ENCODE peak calls at places on chromosomes 12 and 14, in six cellular contexts. L is nucleus accumbens; I is stimulated activated CD4-positive, alpha-beta T cell treated with anti-CD3 and anti-CD28 coated beads, Interleukin-1b, Interleukin-23, amount 100 ng/mL, for 1 hour; X is heart left ventricle; T is body of pancreas; Z is activated CD4-positive, CD25-positive, alpha-beta regulatory T cell. E is an unnamed sample.

GRCh38 chr14:101134851-101135486 is 231.4 kb upstream of the RTL1 start:
- DNase-seq in I (no peak), Z (no peak), L (no peak), X (no peak), T (no peak), E (no peak)

GRCh38 chr14:92217956-92218355 is 96.2 kb downstream of the CPSF2 start:
- DNase-seq in T (no peak), I (no peak), Z (no peak), X (no peak), L (no peak), E (no peak)

GRCh38 chr14:69716483-69717187 is 50.3 kb upstream of the SRSF5 start:
- DNase-seq in Z (no peak), I (no peak), X (no peak), L (no peak), T (no peak), E (no peak)

GRCh38 chr14:96267336-96267735 is 11.3 kb downstream of the BDKRB1 start:
- DNase-seq in T (peak; percentile 69), L (no peak), X (no peak), Z (no peak), I (no peak), E (peak; percentile 37)

GRCh38 chr12:28498850-28499249 is 308.6 kb downstream of the CCDC91 start:
- DNase-seq in L (no peak), X (no peak), T (no peak), I (no peak), Z (no peak), E (no peak)

GRCh38 chr12:53872367-53872766 is 66.3 kb upstream of the HOXC13 start:
- DNase-seq in L (no peak), T (no peak), X (no peak), I (no peak), Z (no peak), E (no peak)

GRCh38 chr12:124379379-124379937 is 84.6 kb downstream of the RFLNA start:
- DNase-seq in X (no peak), I (no peak), Z (no peak), T (no peak), L (no peak), E (no peak)

GRCh38 chr14:89658977-89659670 is 242.1 kb upstream of the FOXN3 start:
- DNase-seq in L (peak; percentile 9), Z (no peak), X (no peak), I (no peak), T (no peak), E (no peak)

GRCh38 chr12:122928033-122928890 is 32.3 kb upstream of the VPS37B start:
- DNase-seq in X (no peak), L (no peak), I (no peak), T (no peak), Z (no peak), E (no peak)

GRCh38 chr12:65121049-65121955 is at the start of gene WIF1:
- DNase-seq in Z (no peak), X (peak; percentile 71), I (no peak), T (peak; percentile 43), L (peak; percentile 62), E (peak; percentile 16)

GRCh38 chr14:49467091-49467490 is 119.1 kb downstream of the RPS29 start:
- DNase-seq in X (no peak), I (no peak), Z (no peak), T (no peak), L (no peak), E (no peak)

GRCh38 chr14:44404021-44404420 is 103.1 kb downstream of the FSCB start:
- DNase-seq in T (no peak), X (no peak), I (no peak), Z (no peak), L (no peak), E (peak; percentile 26)

GRCh38 chr12:27530157-27530922 is 6.3 kb downstream of the PPFIBP1 start:
- DNase-seq in L (no peak), I (no peak), X (no peak), Z (no peak), T (peak; percentile 44), E (no peak)

GRCh38 chr12:13375583-13376413 is 179.3 kb downstream of the EMP1 start:
- DNase-seq in I (no peak), Z (no peak), T (no peak), L (no peak), X (no peak), E (peak; percentile 20)

GRCh38 chr14:84825481-84825880 is 704.5 kb upstream of the FLRT2 start:
- DNase-seq in Z (no peak), L (no peak), X (no peak), T (no peak), I (no peak), E (no peak)

GRCh38 chr14:96160030-96160912 is 44.4 kb upstream of the BDKRB2 start:
- DNase-seq in I (no peak), L (no peak), Z (no peak), X (no peak), T (no peak), E (no peak)

GRCh38 chr14:75022655-75023054 is 19.9 kb downstream of the EIF2B2 start:
- DNase-seq in L (no peak), I (no peak), X (no peak), T (no peak), Z (no peak), E (peak; percentile 71)

GRCh38 chr14:51447411-51447810 is 204.3 kb upstream of the FRMD6 start:
- DNase-seq in T (no peak), X (no peak), L (no peak), Z (no peak), I (no peak), E (no peak)

GRCh38 chr12:1935242-1935641 is 16.8 kb upstream of the CACNA2D4 start:
- DNase-seq in Z (no peak), L (no peak), X (no peak), I (no peak), T (no peak), E (no peak)

GRCh38 chr12:123489580-123489979 is 31.6 kb downstream of the SNRNP35 start:
- DNase-seq in I (no peak), Z (no peak), X (no peak), T (no peak), L (no peak), E (no peak)

GRCh38 chr12:48795550-48796455 is 6.9 kb upstream of the ADCY6 start:
- DNase-seq in X (no peak), L (peak; percentile 61), Z (no peak), I (no peak), T (peak; percentile 81), E (peak; percentile 72)

GRCh38 chr12:49548822-49549648 is 10.2 kb downstream of the KCNH3 start:
- DNase-seq in Z (no peak), L (no peak), X (no peak), T (no peak), I (no peak), E (peak; percentile 57)

GRCh38 chr12:101475751-101476305 is 692 bp downstream of the SPIC start:
- DNase-seq in Z (no peak), L (no peak), I (no peak), X (no peak), T (no peak), E (no peak)

GRCh38 chr14:24307575-24308341 is at the start of gene CIDEB:
- DNase-seq in I (no peak), T (peak; percentile 92), L (peak; percentile 17), Z (peak; percentile 32), X (no peak), E (peak; percentile 60)

GRCh38 chr14:99012703-99013102 is 259.3 kb downstream of the BCL11B start:
- DNase-seq in I (no peak), T (no peak), L (no peak), Z (no peak), X (no peak), E (no peak)

GRCh38 chr12:13435535-13435934 is 239.0 kb downstream of the EMP1 start:
- DNase-seq in Z (no peak), X (no peak), T (no peak), L (no peak), I (no peak), E (no peak)

GRCh38 chr14:54818201-54819133 is 84.2 kb downstream of the GCH1 start:
- DNase-seq in X (no peak), I (no peak), L (no peak), Z (no peak), T (peak; percentile 35), E (no peak)

GRCh38 chr12:29043069-29043468 is 106.0 kb upstream of the FAR2 start:
- DNase-seq in I (no peak), L (no peak), T (no peak), X (no peak), Z (no peak), E (no peak)

GRCh38 chr12:503111-503761 is 43.5 kb downstream of the B4GALNT3 start:
- DNase-seq in I (no peak), Z (no peak), X (no peak), T (peak; percentile 59), L (peak; percentile 54), E (peak; percentile 16)

GRCh38 chr14:100773331-100774163 is 46.9 kb downstream of the DLK1 start:
- DNase-seq in I (no peak), X (peak; percentile 52), T (no peak), L (no peak), Z (no peak), E (no peak)

GRCh38 chr14:22084393-22085281 is 411.0 kb upstream of the OR4E1 start:
- DNase-seq in Z (no peak), X (no peak), T (peak; percentile 15), I (no peak), L (no peak), E (no peak)

GRCh38 chr12:65885312-65885711 is 61.0 kb downstream of the HMGA2 start:
- DNase-seq in I (no peak), L (no peak), Z (no peak), X (no peak), T (no peak), E (peak; percentile 17)

GRCh38 chr14:41859336-41859735 is 252.7 kb downstream of the LRFN5 start:
- DNase-seq in Z (no peak), T (no peak), I (no peak), L (no peak), X (no peak), E (no peak)

GRCh38 chr12:113783811-113784210 is 182.3 kb downstream of the RBM19 start:
- DNase-seq in L (no peak), T (no peak), X (no peak), I (no peak), Z (no peak), E (no peak)

GRCh38 chr14:93019970-93020369 is 95.8 kb downstream of the ITPK1 start:
- DNase-seq in L (peak; percentile 67), Z (no peak), I (no peak), X (no peak), T (no peak), E (no peak)

GRCh38 chr14:85316701-85317100 is 213.2 kb upstream of the FLRT2 start:
- DNase-seq in L (no peak), I (no peak), T (no peak), X (no peak), Z (no peak), E (no peak)

GRCh38 chr12:56622535-56622934 is 7.6 kb downstream of the BAZ2A start:
- DNase-seq in L (no peak), I (no peak), X (no peak), T (no peak), Z (no peak), E (no peak)